ENCODE peak calls at places on chromosomes 2 and 18, in six cellular contexts. H, T, L, W, O and X are unnamed samples.

GRCh38 chr2:29159125-29159524 is 43.9 kb downstream of the CLIP4 start:
- DNase-seq in H (no peak), T (no peak), L (no peak), W (no peak), O (no peak), X (no peak)

GRCh38 chr2:137009953-137010352 is 244.6 kb downstream of the THSD7B start:
- DNase-seq in H (no peak), T (no peak), L (no peak), W (no peak), O (no peak), X (no peak)

GRCh38 chr2:189639003-189639609 is 22.2 kb upstream of the ASNSD1 start:
- DNase-seq in H (no peak), T (no peak), L (no peak), W (no peak), O (no peak), X (no peak)

GRCh38 chr2:15990151-15991101 is 50.1 kb downstream of the MYCN start:
- DNase-seq in H (no peak), T (no peak), L (no peak), W (no peak), O (no peak), X (no peak)

GRCh38 chr2:24253303-24253919 is 78.6 kb downstream of the FAM228A start:
- DNase-seq in H (no peak), T (no peak), L (peak; percentile 58), W (no peak), O (no peak), X (no peak)

GRCh38 chr18:22170421-22171262 is 1.3 kb downstream of the GATA6 start:
- DNase-seq in H (peak; percentile 13), T (no peak), L (no peak), W (no peak), O (no peak), X (peak; percentile 75)

GRCh38 chr2:142058149-142058548 is 72.7 kb downstream of the LRP1B start:
- DNase-seq in H (no peak), T (no peak), L (no peak), W (no peak), O (no peak), X (no peak)

GRCh38 chr2:172073518-172073917 is 11.8 kb upstream of the DLX1 start:
- DNase-seq in H (no peak), T (no peak), L (no peak), W (no peak), O (no peak), X (no peak)

GRCh38 chr2:232444409-232445148 is 11.4 kb upstream of the ALPI start:
- DNase-seq in H (peak; percentile 56), T (peak; percentile 56), L (peak; percentile 61), W (peak; percentile 44), O (no peak), X (peak; percentile 46)

GRCh38 chr2:236223675-236224074 is 40.5 kb downstream of the ASB18 start:
- DNase-seq in H (no peak), T (no peak), L (no peak), W (no peak), O (no peak), X (no peak)

GRCh38 chr2:70560040-70560439 is 6.4 kb upstream of the TGFA start:
- DNase-seq in H (no peak), T (no peak), L (no peak), W (no peak), O (no peak), X (no peak)

GRCh38 chr2:8872821-8873432 is 35.5 kb upstream of the KIDINS220 start:
- DNase-seq in H (peak; percentile 61), T (peak; percentile 50), L (peak; percentile 32), W (no peak), O (peak; percentile 17), X (peak; percentile 70)

GRCh38 chr18:46571756-46572155 is 85.3 kb downstream of the LOXHD1 start:
- DNase-seq in H (no peak), T (no peak), L (no peak), W (no peak), O (no peak), X (no peak)

GRCh38 chr2:95231723-95232122 is 24.4 kb downstream of the ZNF892 start:
- DNase-seq in H (peak; percentile 85), T (peak; percentile 66), L (peak; percentile 59), W (peak; percentile 66), O (no peak), X (peak; percentile 45)

GRCh38 chr2:23524261-23524706 is 139.3 kb downstream of the KLHL29 start:
- DNase-seq in H (no peak), T (peak; percentile 19), L (no peak), W (no peak), O (no peak), X (peak; percentile 37)

GRCh38 chr18:9628984-9629383 is 14.6 kb upstream of the PPP4R1 start:
- DNase-seq in H (no peak), T (no peak), L (no peak), W (no peak), O (no peak), X (no peak)

GRCh38 chr2:169343202-169343601 is 19.1 kb downstream of the LRP2 start:
- DNase-seq in H (no peak), T (no peak), L (no peak), W (no peak), O (no peak), X (no peak)

GRCh38 chr18:58590231-58590630 is 38.7 kb downstream of the ALPK2 start:
- DNase-seq in H (peak; percentile 77), T (no peak), L (no peak), W (no peak), O (no peak), X (no peak)

GRCh38 chr2:9200634-9201015 is 6.0 kb upstream of the ASAP2 start:
- DNase-seq in H (no peak), T (no peak), L (no peak), W (no peak), O (no peak), X (no peak)

GRCh38 chr2:85871494-85872164 is 17.2 kb downstream of the ST3GAL5 start:
- DNase-seq in H (no peak), T (no peak), L (no peak), W (no peak), O (no peak), X (no peak)

GRCh38 chr2:10777111-10777841 is 35.3 kb downstream of the PDIA6 start:
- DNase-seq in H (no peak), T (no peak), L (no peak), W (no peak), O (no peak), X (no peak)

GRCh38 chr2:85368921-85369320 is 14.4 kb downstream of the ELMOD3 start:
- DNase-seq in H (no peak), T (no peak), L (no peak), W (no peak), O (no peak), X (no peak)

GRCh38 chr2:11998218-11998617 is 251.8 kb downstream of the LPIN1 start:
- DNase-seq in H (no peak), T (no peak), L (no peak), W (no peak), O (peak; percentile 60), X (peak; percentile 43)

GRCh38 chr2:224807153-224807964 is 91.2 kb upstream of the CCDC195 start:
- DNase-seq in H (no peak), T (no peak), L (no peak), W (no peak), O (no peak), X (peak; percentile 30)

GRCh38 chr2:223044092-223044836 is 7.7 kb upstream of the KCNE4 start:
- DNase-seq in H (no peak), T (no peak), L (peak; percentile 56), W (no peak), O (no peak), X (peak; percentile 54)

GRCh38 chr2:37543967-37544366 is 127.5 kb downstream of the CDC42EP3 start:
- DNase-seq in H (no peak), T (no peak), L (no peak), W (no peak), O (no peak), X (no peak)
- H3K4me2 ChIP-seq in H (no peak overlapping the region), T (no peak overlapping the region), L (no peak overlapping the region), W (no peak overlapping the region), O (no peak overlapping the region), X (no peak overlapping the region)

GRCh38 chr2:241095594-241096290 is 6.3 kb downstream of the MTERF4 start:
- DNase-seq in H (no peak), T (no peak), L (no peak), W (no peak), O (no peak), X (no peak)

GRCh38 chr2:241094172-241094571 is 7.9 kb downstream of the MTERF4 start:
- DNase-seq in H (no peak), T (no peak), L (no peak), W (no peak), O (no peak), X (no peak)

GRCh38 chr2:241094924-241095420 is 7.1 kb downstream of the MTERF4 start:
- DNase-seq in H (no peak), T (no peak), L (no peak), W (no peak), O (no peak), X (no peak)

GRCh38 chr2:241099246-241099645 is 2.8 kb downstream of the MTERF4 start:
- DNase-seq in H (no peak), T (no peak), L (no peak), W (no peak), O (no peak), X (no peak)

GRCh38 chr2:241096979-241097378 is 5.1 kb downstream of the MTERF4 start:
- DNase-seq in H (no peak), T (no peak), L (no peak), W (no peak), O (peak; percentile 86), X (no peak)
- TF ChIP-seq POLR2A in H (no peak), T (no peak), L (no peak), W (no peak), O (peak; percentile 34), X (no peak)

DNA sequence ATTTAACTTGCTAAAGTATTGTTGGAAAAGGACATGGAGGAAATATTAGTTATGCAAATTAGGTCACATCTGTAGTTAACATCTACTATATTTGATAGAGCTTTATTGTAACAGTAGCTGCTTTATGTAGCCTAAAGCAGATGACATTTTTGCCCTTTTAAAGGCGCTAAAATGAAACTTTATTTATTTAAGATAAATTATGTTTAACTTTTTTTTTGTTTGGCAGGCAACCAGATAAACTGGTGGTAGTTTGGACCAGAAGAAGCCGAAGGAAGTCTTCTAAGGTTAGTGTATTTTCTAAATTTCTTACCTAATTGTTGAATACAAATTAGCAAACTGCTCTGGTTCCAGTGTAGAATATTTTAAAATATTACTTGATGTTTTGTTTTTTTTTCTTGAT is 41.7 kb downstream of the EHBP1 start:
- DNase-seq in H (no peak), T (no peak), L (no peak), W (no peak), O (no peak), X (no peak)
- H3K79me2 ChIP-seq in H (peaks cover 91% of the 10 kb centered on the region), T (peaks cover 71% of the 10 kb centered on the region), L (peaks cover 5% of the 10 kb centered on the region), W (peaks cover 65% of the 10 kb centered on the region), O (peaks cover 2% of the 10 kb centered on the region), X (peaks cover 6% of the 10 kb centered on the region)

DNA sequence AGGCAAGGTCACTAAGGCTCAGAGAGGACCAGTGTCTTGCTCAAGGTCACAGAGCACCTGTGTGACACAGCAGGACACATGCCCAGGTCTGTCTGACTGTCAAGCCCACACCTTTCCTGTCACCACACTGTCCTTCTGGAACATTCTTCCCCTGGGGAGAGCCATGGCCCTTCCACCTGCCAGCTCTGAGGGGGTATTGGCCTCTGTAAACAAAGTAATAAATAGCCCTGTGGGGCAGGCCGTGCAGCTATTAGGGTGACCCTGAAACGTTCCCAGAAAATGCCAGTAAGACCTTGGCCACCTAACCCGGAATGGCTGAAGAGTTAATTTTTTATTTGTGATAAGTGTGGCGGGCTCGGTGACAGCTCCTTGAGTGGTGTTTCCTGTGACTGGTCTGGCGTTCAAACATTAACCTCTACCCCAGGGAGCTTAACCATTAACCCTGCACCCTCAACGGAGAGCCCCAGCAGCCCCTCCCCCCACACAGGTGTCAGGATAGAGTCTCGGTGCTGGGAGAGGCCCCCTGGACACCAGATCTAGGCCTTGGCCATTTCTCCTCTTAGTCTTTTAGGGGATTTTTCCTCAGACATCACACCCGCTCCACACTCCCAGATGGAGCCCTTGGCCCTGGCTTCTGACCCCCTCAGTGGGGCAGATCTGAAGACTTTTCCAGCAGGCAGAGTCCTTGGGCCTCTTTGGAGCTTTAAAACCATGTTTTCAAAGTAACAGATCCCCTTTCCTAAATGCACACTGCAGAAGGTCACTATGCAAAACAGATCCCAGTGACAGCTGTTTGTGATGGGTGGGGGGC is 36.6 kb downstream of the SCTR start:
- DNase-seq in H (peak; percentile 90), T (no peak), L (no peak), W (no peak), O (peak; percentile 34), X (no peak)
- H3K4me2 ChIP-seq in H (peak overlapping the region; percentile 69), T (no peak overlapping the region), L (no peak overlapping the region), W (no peak overlapping the region), O (no peak overlapping the region), X (no peak overlapping the region)